ENCODE peak calls at places on chromosomes 13 and 19, in nine cellular contexts. Q is GM23338, B is PC-3, C is GM23248, L is MM.1S, H is hepatocyte, Z is HCT116, R is SK-N-SH, S is neural progenitor cell. Y is an unnamed sample.

GRCh38 chr19:10744848-10745293 is 27.0 kb downstream of the DNM2 start:
- DNase-seq in R (no peak), Q (no peak), B (no peak), L (no peak), Z (no peak), C (no peak), H (no peak), S (no peak), Y (no peak)

GRCh38 chr13:110306960-110307696 is at the start of the genes COL4A1 and COL4A2:
- DNase-seq in S (peak), Q (peak), R (peak), C (peak), B (peak), H (peak), L (no peak), Z (no peak), Y (no peak)

GRCh38 chr13:60260440-60260839 is 96.7 kb upstream of the DIAPH3 start:
- DNase-seq in H (no peak), B (no peak), R (no peak), Q (peak), L (no peak), C (no peak), Z (no peak), S (peak), Y (peak)

GRCh38 chr13:104043184-104043583 is 977.0 kb upstream of the SLC10A2 start:
- DNase-seq in R (no peak), L (no peak), B (peak), Q (no peak), Z (no peak), C (no peak), H (no peak), S (no peak), Y (no peak)

GRCh38 chr13:101092985-101093384 is 323.3 kb downstream of the NALCN start:
- DNase-seq in Z (no peak), R (no peak), S (no peak), B (peak), Q (no peak), H (no peak), L (no peak), C (peak), Y (no peak)

GRCh38 chr13:43964698-43965097 is 85.0 kb downstream of the LACC1 start:
- DNase-seq in R (no peak), Z (no peak), Q (no peak), L (no peak), H (no peak), S (no peak), B (no peak), C (no peak), Y (no peak)

GRCh38 chr19:13839938-13840750 is 36.8 kb upstream of the NANOS3 start:
- DNase-seq in L (no peak), Q (no peak), B (peak), Z (no peak), S (no peak), H (peak), R (no peak), C (peak), Y (no peak)

GRCh38 chr13:50085063-50085462 is 69.8 kb downstream of the KCNRG start:
- DNase-seq in Q (peak), S (peak), H (peak), L (no peak), Z (no peak), B (peak), R (no peak), C (peak), Y (peak)

GRCh38 chr19:30269638-30270037 is 102.5 kb upstream of the ZNF536 start:
- DNase-seq in Q (no peak), Z (no peak), C (no peak), B (no peak), R (no peak), L (no peak), H (no peak), S (no peak), Y (no peak)

GRCh38 chr19:38715540-38715939 is 28.7 kb downstream of the CAPN12 start:
- DNase-seq in Z (no peak), H (no peak), Q (no peak), C (no peak), L (no peak), B (no peak), R (no peak), S (no peak), Y (no peak)

GRCh38 chr13:24083722-24084421 is 76.6 kb upstream of the SPATA13 start:
- DNase-seq in Z (no peak), H (no peak), R (peak), B (no peak), C (peak), S (peak), Q (no peak), L (no peak), Y (no peak)

GRCh38 chr13:44575741-44576395 is at the start of gene TSC22D1:
- DNase-seq in R (peak), C (peak), H (peak), L (peak), B (peak), Q (peak), S (peak), Z (no peak), Y (peak)

GRCh38 chr19:41626877-41627276 is at the start of gene CEACAM4:
- DNase-seq in L (no peak), Q (no peak), H (no peak), R (no peak), B (no peak), Z (no peak), C (no peak), S (no peak), Y (no peak)

GRCh38 chr19:55248166-55248675 is 10.6 kb downstream of the PPP6R1 start:
- DNase-seq in R (peak), Q (no peak), S (no peak), H (no peak), B (no peak), Z (no peak), L (no peak), C (no peak), Y (no peak)

GRCh38 chr13:45436953-45437352 is 18.8 kb upstream of the SLC25A30 start:
- DNase-seq in H (no peak), B (no peak), Q (no peak), S (no peak), L (no peak), Z (no peak), R (no peak), C (no peak), Y (no peak)

GRCh38 chr19:39997595-39998216 is 846 bp downstream of the ZNF546 start:
- DNase-seq in C (peak), L (peak), S (no peak), Q (no peak), Z (no peak), R (peak), B (no peak), H (no peak), Y (no peak)
- TF ChIP-seq EZH2phosphoT487 in C (no peak), L (no peak), S (no peak), Q (no peak), Z (no peak), R (no peak), B (no peak), H (no peak), Y (no peak)

GRCh38 chr19:12647047-12647446 is 19.5 kb downstream of the MAN2B1 start:
- DNase-seq in H (no peak), C (no peak), R (peak), Q (no peak), L (no peak), B (no peak), Z (no peak), S (no peak), Y (no peak)
- TF ChIP-seq EZH2phosphoT487 in H (no peak), C (no peak), R (no peak), Q (no peak), L (no peak), B (no peak), Z (no peak), S (no peak), Y (no peak)

GRCh38 chr13:46476174-46476573 is 76.8 kb upstream of the LRCH1 start:
- DNase-seq in Z (no peak), B (no peak), Q (no peak), S (no peak), C (peak), R (no peak), H (no peak), L (no peak), Y (no peak)
- TF ChIP-seq EZH2phosphoT487 in Z (no peak), B (no peak), Q (no peak), S (no peak), C (no peak), R (no peak), H (no peak), L (no peak), Y (no peak)

GRCh38 chr19:18906605-18907519 is 10.9 kb upstream of the CERS1 start:
- DNase-seq in S (no peak), C (no peak), Q (no peak), H (peak), L (no peak), B (no peak), Z (no peak), R (no peak), Y (no peak)

GRCh38 chr19:18905058-18905456 is 9.1 kb upstream of the CERS1 start:
- DNase-seq in B (no peak), S (no peak), Z (no peak), R (no peak), Q (no peak), C (no peak), L (no peak), H (peak), Y (no peak)

GRCh38 chr19:18905520-18906236 is 9.7 kb upstream of the CERS1 start:
- DNase-seq in R (no peak), H (no peak), S (no peak), Z (no peak), B (no peak), Q (no peak), L (no peak), C (no peak), Y (no peak)

GRCh38 chr19:18903146-18904056 is 7.4 kb upstream of the CERS1 start:
- DNase-seq in Q (peak), R (no peak), L (no peak), C (no peak), Z (no peak), B (no peak), H (no peak), S (no peak), Y (no peak)

GRCh38 chr19:18904334-18905057 is 8.5 kb upstream of the CERS1 start:
- DNase-seq in L (no peak), Z (no peak), S (no peak), H (no peak), B (no peak), R (no peak), Q (no peak), C (no peak), Y (no peak)
- TF ChIP-seq EZH2phosphoT487 in L (no peak), Z (no peak), S (no peak), H (no peak), B (no peak), R (no peak), Q (no peak), C (no peak), Y (no peak)

GRCh38 chr13:52849727-52850395 is 1.4 kb upstream of the PCDH8 start:
- DNase-seq in Z (no peak), S (peak), C (no peak), Q (peak), B (no peak), L (no peak), R (no peak), H (no peak), Y (no peak)
- TF ChIP-seq EZH2phosphoT487 in Z (no peak), S (no peak), C (no peak), Q (no peak), B (no peak), L (no peak), R (no peak), H (no peak), Y (no peak)

GRCh38 chr13:105591308-105591707 is 944.2 kb downstream of the EFNB2 start:
- DNase-seq in S (no peak), B (no peak), L (no peak), R (no peak), Q (no peak), H (no peak), C (no peak), Z (no peak), Y (no peak)
- TF ChIP-seq EZH2phosphoT487 in S (no peak), B (no peak), L (no peak), R (no peak), Q (no peak), H (no peak), C (no peak), Z (no peak), Y (no peak)

GRCh38 chr13:113404723-113405471 is 41.0 kb upstream of the GRTP1 start:
- DNase-seq in Z (no peak), B (no peak), L (no peak), C (no peak), S (no peak), H (no peak), Q (no peak), R (no peak), Y (no peak)

GRCh38 chr13:113407103-113407530 is 43.2 kb upstream of the GRTP1 start:
- DNase-seq in S (no peak), B (no peak), R (no peak), C (no peak), L (no peak), Q (no peak), H (no peak), Z (no peak), Y (no peak)

GRCh38 chr13:113407531-113408393 is 43.8 kb upstream of the GRTP1 start:
- DNase-seq in B (no peak), S (peak), R (no peak), C (peak), Z (no peak), H (no peak), L (no peak), Q (no peak), Y (no peak)

GRCh38 chr13:113405481-113406300 is 41.8 kb upstream of the GRTP1 start:
- DNase-seq in H (no peak), Z (no peak), L (no peak), C (no peak), Q (no peak), B (no peak), S (no peak), R (no peak), Y (no peak)

DNA sequence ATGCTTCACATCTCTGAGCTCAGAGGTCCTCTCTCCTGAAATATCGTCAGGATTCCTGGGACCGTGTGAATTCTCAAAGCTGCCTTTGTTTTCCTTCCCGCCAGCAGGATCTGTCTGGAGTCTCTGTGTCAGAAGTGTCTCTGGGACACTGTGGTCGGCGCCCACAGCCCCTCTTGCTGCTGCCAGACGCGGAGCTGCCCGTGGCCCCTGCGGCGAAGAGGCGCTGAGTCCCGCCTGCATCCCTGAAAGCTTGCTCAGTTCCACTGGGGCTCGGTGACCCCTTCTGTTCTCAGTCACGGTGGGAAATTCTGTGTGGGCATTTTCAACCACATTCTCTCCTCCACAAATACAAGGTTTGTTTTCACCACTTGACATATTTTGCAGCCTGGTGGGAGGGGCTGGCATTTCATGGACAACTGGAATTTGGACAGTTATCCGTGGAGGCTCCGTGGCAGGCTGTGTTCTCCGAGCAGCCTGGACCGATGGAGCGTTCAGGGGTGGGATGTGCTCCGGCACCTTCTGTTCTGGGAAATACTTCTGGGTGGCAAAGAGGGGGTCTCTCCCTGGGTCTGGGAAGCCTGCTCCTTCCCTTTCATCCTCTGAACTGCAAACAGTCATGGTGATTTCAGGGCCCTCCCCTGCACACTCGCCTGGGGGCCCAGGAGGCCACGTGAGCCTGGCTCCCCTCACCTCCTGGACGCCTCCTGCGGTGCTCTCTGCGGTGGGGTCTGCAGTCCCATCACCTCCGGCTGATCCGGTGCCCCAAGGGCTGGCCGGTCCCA is 42.6 kb upstream of the GRTP1 start:
- DNase-seq in Q (no peak), S (no peak), R (no peak), H (no peak), C (no peak), B (no peak), Z (no peak), L (no peak), Y (no peak)
- TF ChIP-seq EZH2phosphoT487 in Q (no peak), S (no peak), R (no peak), H (no peak), C (no peak), B (no peak), Z (no peak), L (no peak), Y (no peak)